ENCODE peak calls at places on chromosome 9, in seven cellular contexts. U is chondrocyte, P is progenitor cell of endocrine pancreas, W is PC-3, N is GM23338, R is osteocyte, J is left ventricle myocardium inferior. G is an unnamed sample.

GRCh38 chr9:127976498-127976897 is 4.3 kb downstream of the EEIG1 start:
- DNase-seq in U (no peak), P (no peak), W (no peak), N (no peak), R (no peak), J (no peak), G (no peak)

GRCh38 chr9:37800631-37801286 is at the start of gene DCAF10:
- DNase-seq in U (peak), P (peak), W (peak), N (peak), R (peak), J (peak), G (peak)

GRCh38 chr9:14119694-14120514 is 194.0 kb downstream of the NFIB start:
- DNase-seq in U (no peak), P (no peak), W (peak), N (no peak), R (no peak), J (no peak), G (no peak)

GRCh38 chr9:78122631-78123030 is 91.0 kb upstream of the GNAQ start:
- DNase-seq in U (no peak), P (no peak), W (peak), N (no peak), R (no peak), J (no peak), G (no peak)

GRCh38 chr9:134360897-134361296 is 34.6 kb downstream of the RXRA start:
- DNase-seq in U (no peak), P (no peak), W (peak), N (no peak), R (no peak), J (peak), G (no peak)

GRCh38 chr9:16364347-16364746 is 506.1 kb downstream of the BNC2 start:
- DNase-seq in U (no peak), P (no peak), W (no peak), N (no peak), R (peak), J (peak), G (no peak)

GRCh38 chr9:30362368-30362767 is 2022.1 kb upstream of the ACO1 start:
- DNase-seq in U (no peak), P (no peak), W (no peak), N (peak), R (no peak), J (no peak), G (no peak)

GRCh38 chr9:90906316-90907055 is 104.9 kb downstream of the SYK start:
- DNase-seq in U (no peak), P (no peak), W (no peak), N (no peak), R (no peak), J (no peak), G (no peak)

GRCh38 chr9:88706193-88707112 is 171.5 kb downstream of the NXNL2 start:
- DNase-seq in U (no peak), P (no peak), W (no peak), N (peak), R (no peak), J (no peak), G (no peak)

GRCh38 chr9:112822618-112823017 is 68.1 kb downstream of the SLC46A2 start:
- DNase-seq in U (no peak), P (no peak), W (no peak), N (no peak), R (no peak), J (no peak), G (no peak)

GRCh38 chr9:20941177-20941690 is 90.2 kb downstream of the HACD4 start:
- DNase-seq in U (no peak), P (peak), W (peak), N (peak), R (no peak), J (peak), G (no peak)

DNA sequence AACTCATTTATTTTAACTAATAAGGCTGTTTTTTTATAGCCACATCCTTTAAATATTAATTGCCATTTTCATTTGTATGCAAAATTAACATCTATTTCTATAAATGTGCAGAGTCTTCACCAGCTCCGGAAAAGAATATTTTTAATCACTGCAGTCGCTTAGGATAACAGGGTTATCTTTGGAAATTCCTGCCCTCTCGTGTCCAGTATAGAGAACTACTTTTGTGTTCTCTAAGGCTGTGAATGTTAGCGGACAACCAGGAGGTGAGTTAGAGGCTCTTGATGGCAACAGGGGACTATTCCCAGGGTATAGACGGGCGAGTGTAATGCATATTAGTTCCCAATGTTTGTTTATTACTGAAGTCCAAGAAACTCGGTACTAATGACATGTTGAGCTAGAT is 59.4 kb downstream of the GGTA1 start:
- DNase-seq in U (no peak), P (no peak), W (peak), N (peak), R (no peak), J (no peak), G (no peak)
- TF ChIP-seq CTCF in U (peak), P (peak), W (peak), N (peak), R (peak), J (peak), G (no peak)

DNA sequence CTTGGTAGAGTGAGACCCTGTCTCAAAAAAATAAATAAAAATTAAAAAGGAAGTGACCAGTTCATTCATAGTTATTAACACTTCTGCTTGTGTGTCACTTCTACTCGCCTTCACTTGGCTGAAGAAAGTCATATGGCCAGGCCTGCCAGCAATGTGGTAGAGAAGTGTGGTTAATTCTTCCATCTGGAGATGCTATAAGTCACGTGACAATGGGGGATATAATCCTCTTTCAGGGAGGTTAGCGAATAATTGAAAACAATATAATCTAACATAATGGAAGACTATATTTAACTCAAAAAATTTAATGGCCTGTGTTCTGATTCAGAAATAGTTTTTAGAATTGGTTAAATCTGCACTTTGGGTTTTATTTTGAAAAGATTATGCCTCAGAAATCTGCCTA is 305.6 kb downstream of the DOCK8 start:
- DNase-seq in U (no peak), P (no peak), W (no peak), N (no peak), R (no peak), J (no peak), G (no peak)
- TF ChIP-seq CTCF in U (no peak), P (no peak), W (no peak), N (no peak), R (no peak), J (no peak), G (no peak)

DNA sequence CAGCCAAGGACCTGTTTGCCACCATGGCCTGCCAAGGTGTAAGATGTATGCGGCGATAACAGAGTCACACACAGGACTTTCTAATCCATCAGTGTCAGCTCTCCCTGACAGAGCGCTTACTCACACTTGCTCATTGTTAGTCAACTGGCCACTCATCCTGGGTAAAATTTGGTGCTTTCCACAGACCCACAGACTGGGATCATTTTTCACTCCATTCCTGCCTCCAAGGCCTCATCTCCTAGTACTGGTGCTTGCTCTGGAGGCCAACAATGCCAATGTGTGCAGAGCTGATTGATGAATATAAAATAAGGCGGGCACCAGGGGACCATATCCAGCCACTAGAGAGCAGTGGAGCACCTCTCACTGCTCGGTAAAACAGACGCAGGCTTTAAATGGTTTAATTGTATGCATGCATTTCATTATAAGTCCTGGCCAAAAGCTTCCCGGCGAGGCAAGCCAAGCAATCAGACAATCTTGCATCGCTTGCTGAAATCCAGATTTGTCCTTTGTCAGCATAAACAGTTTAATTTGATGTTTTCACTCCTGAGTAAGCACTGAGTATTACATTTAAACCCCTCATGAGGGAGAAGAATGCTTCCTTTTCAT is 22.3 kb downstream of the PSMB7 start:
- DNase-seq in U (no peak), P (no peak), W (peak), N (peak), R (no peak), J (no peak), G (no peak)
- TF ChIP-seq CTCF in U (peak), P (peak), W (peak), N (peak), R (peak), J (peak), G (no peak)

GRCh38 chr9:124441291-124441690 is 9.0 kb upstream of the ADGRD2 start:
- DNase-seq in U (peak), P (no peak), W (no peak), N (no peak), R (no peak), J (no peak), G (no peak)
- TF ChIP-seq CTCF in U (no peak), P (no peak), W (no peak), N (no peak), R (no peak), J (no peak), G (no peak)

GRCh38 chr9:97412628-97413382 is 909 bp downstream of the TDRD7 start:
- DNase-seq in U (no peak), P (no peak), W (peak), N (peak), R (no peak), J (no peak), G (no peak)

GRCh38 chr9:97411789-97412627 is at the start of gene TDRD7:
- DNase-seq in U (no peak), P (peak), W (peak), N (peak), R (peak), J (peak), G (peak)

GRCh38 chr9:97411440-97411788 is 482 bp upstream of the TDRD7 start:
- DNase-seq in U (no peak), P (no peak), W (no peak), N (no peak), R (no peak), J (no peak), G (no peak)

GRCh38 chr9:97415146-97415545 is 3.2 kb downstream of the TDRD7 start:
- DNase-seq in U (no peak), P (no peak), W (no peak), N (no peak), R (no peak), J (no peak), G (no peak)

GRCh38 chr9:97413462-97413861 is 1.6 kb downstream of the TDRD7 start:
- DNase-seq in U (no peak), P (no peak), W (no peak), N (no peak), R (no peak), J (no peak), G (no peak)
- TF ChIP-seq CTCF in U (no peak), P (no peak), W (no peak), N (no peak), R (no peak), J (no peak), G (no peak)

DNA sequence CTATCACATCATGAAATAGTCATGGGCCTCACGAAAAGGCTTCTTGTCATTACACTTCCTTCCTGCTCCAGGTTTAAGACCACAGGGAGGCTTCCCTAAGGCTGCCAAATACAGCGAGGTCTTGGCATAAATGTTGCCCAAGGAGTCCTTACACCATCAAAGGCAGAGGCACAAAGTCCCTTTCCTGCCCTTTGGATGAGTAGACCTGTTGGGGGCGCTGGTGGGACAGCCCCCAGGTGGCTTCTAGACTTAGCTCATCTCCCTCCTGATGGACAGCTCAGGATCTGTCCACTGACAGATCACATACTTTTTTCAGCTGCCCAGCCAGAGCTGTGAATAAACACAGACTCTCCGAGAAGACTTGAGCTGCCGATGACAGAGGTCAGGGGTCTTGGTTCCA is 15.5 kb upstream of the MEGF9 start:
- DNase-seq in U (no peak), P (no peak), W (peak), N (peak), R (no peak), J (no peak), G (no peak)
- TF ChIP-seq CTCF in U (peak), P (no peak), W (peak), N (peak), R (peak), J (no peak), G (no peak)

GRCh38 chr9:1869843-1870242 is 145.3 kb upstream of the SMARCA2 start:
- DNase-seq in U (no peak), P (peak), W (peak), N (peak), R (no peak), J (no peak), G (no peak)
- TF ChIP-seq CTCF in U (peak), P (peak), W (peak), N (peak), R (peak), J (peak), G (no peak)

G was measured in omental fat pad.